ENCODE peak calls at places on chromosomes 3 and 15, in eight cellular contexts. G, Z, R, S, V, A, Q and K are unnamed samples.

GRCh38 chr3:137460944-137461343 is 303.2 kb upstream of the SOX14 start:
- DNase-seq in S (no peak), Q (no peak), G (no peak), A (no peak), V (no peak), R (no peak), Z (no peak), K (no peak)

GRCh38 chr3:191255156-191255555 is 56.1 kb downstream of the OSTN start:
- DNase-seq in Q (no peak), Z (no peak), G (no peak), S (no peak), A (no peak), R (no peak), V (no peak), K (no peak)

GRCh38 chr3:47000922-47001730 is 21.7 kb downstream of the NBEAL2 start:
- DNase-seq in Q (no peak), R (no peak), V (no peak), G (no peak), A (no peak), Z (no peak), S (no peak), K (no peak)

GRCh38 chr3:99901200-99901926 is 83.7 kb downstream of the CMSS1 start:
- DNase-seq in Z (peak), S (peak), R (no peak), Q (peak), V (no peak), A (no peak), G (peak), K (peak)

GRCh38 chr15:42444415-42445063 is 46.4 kb downstream of the ZNF106 start:
- DNase-seq in V (no peak), R (no peak), G (peak), Q (no peak), Z (peak), S (no peak), A (no peak), K (no peak)

GRCh38 chr3:77530870-77531269 is 491.0 kb downstream of the ROBO2 start:
- DNase-seq in V (no peak), Z (no peak), Q (peak), A (no peak), S (peak), R (no peak), G (no peak), K (no peak)

GRCh38 chr15:98930591-98930990 is 77.0 kb downstream of the PGPEP1L start:
- DNase-seq in R (no peak), V (no peak), Z (no peak), A (no peak), G (no peak), S (no peak), Q (no peak), K (no peak)

GRCh38 chr3:171775943-171776342 is 34.3 kb downstream of the PLD1 start:
- DNase-seq in A (no peak), V (no peak), S (no peak), R (no peak), Z (no peak), G (no peak), Q (no peak), K (no peak)

GRCh38 chr15:99058421-99058870 is 46.4 kb upstream of the SYNM start:
- DNase-seq in Q (no peak), S (no peak), G (no peak), Z (no peak), A (no peak), R (peak), V (no peak), K (no peak)

GRCh38 chr15:40340740-40341400 is at the start of gene CCDC9B:
- DNase-seq in V (no peak), Z (peak), Q (peak), G (peak), S (peak), R (peak), A (no peak), K (peak)

GRCh38 chr15:77706482-77707244 is 74.0 kb upstream of the LINGO1 start:
- DNase-seq in Q (no peak), G (no peak), V (no peak), S (no peak), A (no peak), R (no peak), Z (no peak), K (no peak)

GRCh38 chr3:72086712-72087093 is 301.8 kb upstream of the PROK2 start:
- DNase-seq in V (no peak), R (no peak), Q (no peak), G (no peak), S (no peak), A (no peak), Z (no peak), K (no peak)

DNA sequence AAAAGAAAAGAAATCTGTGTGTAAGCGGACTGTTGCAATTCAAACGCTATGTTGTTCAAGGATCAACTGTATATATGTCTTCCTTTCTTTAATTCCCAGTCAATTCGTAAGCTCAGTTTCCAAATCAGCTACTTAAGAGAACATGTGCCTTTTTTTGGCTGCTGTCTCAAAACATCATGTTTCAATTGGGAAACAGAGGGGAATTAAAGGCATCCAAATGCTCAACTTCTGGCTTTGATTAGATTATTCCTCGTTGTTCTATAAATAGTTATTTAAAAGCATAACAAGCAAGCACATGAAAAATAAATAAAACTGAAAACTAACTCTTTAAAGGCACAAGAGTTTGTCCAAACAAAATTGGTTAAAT is 330.0 kb upstream of the CBLB start:
- DNase-seq in V (no peak), Z (peak), G (no peak), S (peak), A (no peak), R (no peak), Q (peak), K (no peak)
- H3K4me3 ChIP-seq in V (no peak), Z (no peak), G (no peak), S (no peak), A (no peak), R (no peak), Q (no peak), K (no peak)

DNA sequence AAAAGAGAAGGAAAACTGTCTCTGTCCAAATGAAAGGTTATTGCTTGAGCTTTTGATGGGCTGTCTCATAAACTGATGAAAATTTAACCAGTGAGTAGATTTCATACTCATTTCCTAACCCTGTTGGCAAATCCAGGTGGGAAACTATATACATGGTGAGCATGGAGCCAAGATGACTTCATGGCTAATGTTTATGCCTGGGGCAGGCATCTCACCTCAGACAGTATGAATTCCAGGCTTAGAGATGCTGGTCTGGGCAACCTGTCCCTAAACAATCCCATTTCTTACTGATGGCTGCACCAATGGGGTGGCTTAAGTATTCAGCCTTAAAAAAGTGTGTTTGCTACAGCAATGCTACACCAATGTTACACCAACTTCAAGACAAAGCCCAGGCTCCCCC is 58.1 kb downstream of the SLTM start:
- DNase-seq in G (no peak), Q (peak), S (no peak), Z (no peak), R (no peak), V (no peak), A (no peak), K (no peak)
- TF ChIP-seq CTCF in G (no peak), Q (no peak), S (no peak), Z (no peak), R (no peak), V (no peak), A (no peak), K (no peak)

DNA sequence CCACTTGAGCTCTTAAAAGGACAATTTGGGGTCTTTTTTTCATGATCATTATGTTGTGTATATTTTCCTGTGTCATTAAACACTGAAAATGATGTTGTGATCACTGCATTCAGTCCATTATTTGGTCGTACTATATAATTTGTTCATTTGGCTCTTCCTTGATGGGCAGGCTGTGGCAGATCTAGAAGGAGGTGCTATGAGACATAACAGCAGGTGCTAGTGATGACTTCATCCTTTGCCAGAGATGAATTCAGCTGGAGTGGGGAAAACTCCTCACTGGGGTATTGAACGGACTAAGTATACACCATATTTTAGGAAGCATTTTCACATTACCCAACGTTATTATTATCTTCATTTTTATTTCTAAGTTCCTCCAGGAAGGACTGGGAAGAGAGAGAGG is 12.0 kb downstream of the CMTM7 start:
- DNase-seq in S (no peak), Z (no peak), A (no peak), R (no peak), V (no peak), Q (no peak), G (no peak), K (no peak)
- H3K4me3 ChIP-seq in S (no peak), Z (no peak), A (no peak), R (no peak), V (no peak), Q (no peak), G (no peak), K (no peak)

DNA sequence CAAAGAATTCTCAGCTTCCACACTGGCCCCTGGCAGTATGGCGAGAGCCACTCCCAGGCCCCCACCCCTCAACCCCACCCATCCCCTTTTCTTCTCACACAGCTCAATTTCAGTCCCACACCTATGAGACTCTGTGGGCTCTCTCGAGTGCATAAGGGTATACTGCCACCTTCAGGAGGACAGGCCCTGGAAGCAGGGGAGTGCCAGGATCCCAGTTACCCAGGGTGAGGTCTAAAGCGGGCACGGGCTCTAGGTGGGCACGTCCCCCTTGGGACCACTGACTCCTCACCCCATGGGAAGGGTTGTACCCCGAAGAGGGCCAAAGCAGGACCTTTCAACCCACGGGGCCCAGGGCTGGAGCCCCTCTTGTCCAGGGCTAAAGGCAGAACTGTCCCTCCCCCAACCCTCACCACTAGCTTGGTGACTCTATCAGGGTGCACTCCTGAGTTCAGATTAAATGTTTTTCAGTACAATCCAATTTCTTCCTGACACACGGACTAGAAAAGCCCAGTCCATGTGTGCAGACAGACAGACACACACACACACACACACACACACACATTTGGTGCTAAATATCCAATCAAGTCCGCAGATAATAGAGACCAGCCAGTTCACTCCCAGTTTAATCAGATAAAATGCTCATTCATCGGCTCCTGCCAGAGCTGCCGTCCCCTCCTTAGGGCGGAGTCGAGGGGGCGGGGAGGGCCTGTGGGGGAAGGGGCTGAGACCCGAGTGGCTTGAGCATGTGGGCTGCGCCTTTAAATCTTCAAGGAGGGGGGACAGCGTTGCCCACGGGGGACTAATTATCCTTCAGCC is 59.4 kb downstream of the CYP11A1 start:
- DNase-seq in Q (peak), V (no peak), A (peak), G (peak), Z (peak), R (peak), S (peak), K (peak)
- TF ChIP-seq CTCF in Q (peak), V (peak), A (peak), G (peak), Z (peak), R (peak), S (peak), K (peak)

DNA sequence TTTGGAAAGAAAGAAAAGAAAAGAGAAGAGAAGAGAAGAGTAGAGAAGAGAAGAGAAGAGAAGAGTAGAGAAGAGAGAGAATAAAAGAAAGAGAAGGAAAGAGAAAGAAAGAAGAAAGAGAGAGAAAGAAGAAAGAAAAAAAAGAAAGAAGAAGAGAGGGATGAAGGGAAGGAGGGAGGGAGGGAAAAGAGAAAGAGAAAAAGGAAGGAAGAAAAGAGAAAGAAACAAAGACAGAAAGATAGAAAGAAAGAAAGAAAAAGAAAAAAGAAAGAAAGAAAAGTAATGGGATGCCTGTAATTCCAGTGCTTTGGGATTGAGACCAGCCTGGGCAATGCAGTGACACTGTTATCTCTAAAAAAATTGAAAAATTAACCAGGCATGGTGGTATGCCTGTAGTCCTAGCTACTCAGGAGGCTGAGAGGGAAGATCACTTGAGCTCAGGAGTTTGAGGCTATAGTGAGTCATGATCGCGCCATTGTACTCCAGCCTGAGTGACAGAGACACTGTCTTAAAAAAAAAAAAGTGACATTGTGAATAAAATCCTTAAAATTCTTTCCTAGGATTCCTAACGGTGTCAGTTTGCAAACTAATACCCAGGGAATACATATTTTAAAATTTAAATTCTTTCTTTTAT is 1.7 kb downstream of the RASL12 start:
- DNase-seq in G (peak), Z (no peak), Q (peak), A (no peak), V (no peak), R (no peak), S (no peak), K (no peak)
- H3K4me3 ChIP-seq in G (no peak), Z (no peak), Q (no peak), A (no peak), V (peak), R (no peak), S (no peak), K (no peak)